ENCODE peak calls at places on chromosomes 5 and 9, in seven cellular contexts. R is HCT116, H is K562, V is H1, U is SK-N-SH, L is HepG2, E is GM12878. S is an unnamed sample.

GRCh38 chr5:159178978-159179377 is 30.4 kb downstream of the RNF145 start:
- DNase-seq in U (no peak), R (peak), E (peak), V (no peak), H (peak), L (peak), S (no peak)

GRCh38 chr9:114397219-114397847 is 9.6 kb upstream of the AKNA start:
- DNase-seq in L (no peak), U (no peak), V (no peak), E (no peak), H (peak), R (no peak), S (no peak)

GRCh38 chr5:50717615-50718014 is 51.2 kb downstream of the PARP8 start:
- DNase-seq in H (no peak), V (no peak), R (no peak), L (no peak), E (no peak), U (no peak), S (no peak)

GRCh38 chr5:141778211-141778610 is 96.2 kb upstream of the ARAP3 start:
- DNase-seq in R (no peak), L (no peak), E (no peak), H (no peak), U (no peak), V (no peak), S (no peak)

GRCh38 chr5:50445281-50445949 is 4.3 kb upstream of the EMB start:
- DNase-seq in R (no peak), V (no peak), E (peak), L (no peak), U (no peak), H (no peak), S (no peak)

GRCh38 chr5:45225571-45226031 is 416.9 kb downstream of the MRPS30 start:
- DNase-seq in L (no peak), R (no peak), H (peak), U (peak), E (no peak), V (no peak), S (no peak)

GRCh38 chr5:107282061-107282460 is 388.7 kb downstream of the EFNA5 start:
- DNase-seq in E (no peak), V (no peak), U (no peak), H (no peak), R (no peak), L (no peak), S (no peak)

GRCh38 chr9:94210616-94211603 is 48.2 kb upstream of the ZNF169 start:
- DNase-seq in H (no peak), V (no peak), E (no peak), R (no peak), L (no peak), U (peak), S (no peak)

GRCh38 chr5:67160985-67161384 is 35.6 kb downstream of the CD180 start:
- DNase-seq in V (no peak), U (peak), L (no peak), H (no peak), R (no peak), E (no peak), S (peak)

GRCh38 chr5:58459860-58460726 is at the start of gene PLK2:
- DNase-seq in E (no peak), U (peak), V (peak), H (no peak), R (peak), L (peak), S (peak)

GRCh38 chr5:88188458-88189132 is 80.0 kb downstream of the TMEM161B start:
- DNase-seq in L (no peak), H (no peak), E (no peak), U (no peak), R (peak), V (no peak), S (no peak)

GRCh38 chr5:2669259-2669658 is 82.2 kb downstream of the IRX2 start:
- DNase-seq in R (no peak), H (no peak), L (no peak), U (no peak), V (no peak), E (no peak), S (no peak)

GRCh38 chr9:20197976-20198685 is 409.3 kb upstream of the SLC24A2 start:
- DNase-seq in H (no peak), R (no peak), L (no peak), U (peak), E (no peak), V (no peak), S (peak)

GRCh38 chr9:16986441-16987387 is 116.2 kb upstream of the BNC2 start:
- DNase-seq in R (no peak), E (no peak), L (no peak), U (no peak), V (no peak), H (no peak), S (no peak)

GRCh38 chr5:174615986-174616500 is 108.3 kb upstream of the MSX2 start:
- DNase-seq in H (no peak), V (no peak), E (no peak), R (no peak), L (no peak), U (peak), S (no peak)

GRCh38 chr9:35847786-35848185 is 18.8 kb downstream of the TMEM8B start:
- DNase-seq in H (no peak), U (no peak), L (no peak), E (no peak), V (no peak), R (no peak), S (no peak)

GRCh38 chr5:129917224-129917623 is 13.0 kb downstream of the CHSY3 start:
- DNase-seq in L (no peak), H (no peak), R (no peak), V (no peak), E (no peak), U (no peak), S (no peak)

GRCh38 chr5:102755691-102756371 is 726 bp downstream of the PAM start:
- DNase-seq in V (no peak), R (peak), U (peak), E (peak), L (peak), H (peak), S (peak)

GRCh38 chr5:132489871-132490483 is 596 bp downstream of the IRF1 start:
- DNase-seq in L (no peak), E (no peak), U (peak), R (no peak), H (peak), V (no peak), S (peak)

GRCh38 chr9:34001308-34001707 is 47.4 kb downstream of the UBAP2 start:
- DNase-seq in R (no peak), V (no peak), H (no peak), L (no peak), U (no peak), E (no peak), S (no peak)

GRCh38 chr5:1824903-1825841 is 24.0 kb downstream of the NDUFS6 start:
- DNase-seq in E (no peak), H (no peak), L (no peak), U (no peak), V (no peak), R (no peak), S (no peak)

GRCh38 chr5:55985181-55985580 is 9.6 kb downstream of the IL6ST start:
- DNase-seq in U (no peak), H (no peak), R (no peak), E (no peak), V (no peak), L (no peak), S (no peak)

GRCh38 chr5:137888875-137889759 is at the start of gene PKD2L2:
- DNase-seq in E (peak), U (peak), R (no peak), L (no peak), V (peak), H (peak), S (no peak)

GRCh38 chr9:6870149-6870548 is 112.4 kb downstream of the KDM4C start:
- DNase-seq in E (no peak), H (no peak), R (no peak), V (no peak), L (no peak), U (no peak), S (no peak)

GRCh38 chr9:133701321-133701980 is 36.7 kb downstream of the SARDH start:
- DNase-seq in V (no peak), U (no peak), E (no peak), L (no peak), H (no peak), R (no peak), S (no peak)

GRCh38 chr5:2710910-2711309 is 40.6 kb downstream of the IRX2 start:
- DNase-seq in V (no peak), H (no peak), L (no peak), U (no peak), R (no peak), E (no peak), S (peak)

GRCh38 chr9:113694912-113695900 is 180.9 kb upstream of the ZNF618 start:
- DNase-seq in R (no peak), L (no peak), U (no peak), V (no peak), E (no peak), H (no peak), S (no peak)

DNA sequence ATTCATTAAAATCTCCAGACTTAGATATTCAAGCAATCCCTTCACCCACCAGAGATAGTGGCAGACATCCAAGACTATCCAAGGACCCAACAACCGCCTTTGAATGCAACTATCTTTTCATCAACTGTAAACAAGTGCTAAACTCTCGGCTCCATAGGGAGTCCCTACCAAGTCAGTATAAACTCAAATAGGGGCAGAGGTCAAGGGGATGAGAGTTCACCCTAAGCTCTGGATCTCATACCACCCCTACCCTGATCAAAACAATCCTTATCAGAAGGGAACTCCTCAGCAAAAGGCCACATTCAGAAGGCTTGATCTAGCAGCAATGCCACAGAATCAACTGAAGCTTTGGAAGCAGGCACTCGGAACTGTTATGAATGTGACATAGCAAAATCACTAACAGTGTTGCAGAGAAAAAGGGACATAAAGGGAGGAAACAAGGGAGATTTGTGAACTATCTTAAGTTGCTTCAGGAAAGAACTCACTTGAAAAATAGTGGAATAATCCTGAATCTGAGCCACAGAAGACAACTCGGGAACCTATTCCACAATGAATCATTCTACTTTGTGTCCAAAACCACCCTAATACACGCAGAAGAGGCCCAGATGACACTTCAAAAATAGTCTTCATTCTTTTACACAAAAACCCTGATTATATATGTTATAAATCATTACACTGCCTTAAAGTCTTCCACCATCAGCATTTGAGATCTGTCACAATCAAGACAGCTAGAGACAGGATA is 49.8 kb downstream of the NR6A1 start:
- DNase-seq in H (no peak), V (no peak), L (peak), E (no peak), R (peak), U (no peak), S (peak)
- TF ChIP-seq JUND in H (no peak), V (no peak), L (no peak), E (no peak), R (no peak), U (peak), S (no peak)

GRCh38 chr5:10831416-10831815 is 70.4 kb upstream of the DAP start:
- DNase-seq in L (no peak), H (peak), E (no peak), R (no peak), V (no peak), U (no peak), S (no peak)

GRCh38 chr5:10825897-10826644 is 65.0 kb upstream of the DAP start:
- DNase-seq in U (no peak), H (peak), L (no peak), E (no peak), V (no peak), R (no peak), S (no peak)

GRCh38 chr5:10828241-10828640 is 67.2 kb upstream of the DAP start:
- DNase-seq in R (no peak), V (no peak), U (no peak), L (no peak), E (no peak), H (no peak), S (no peak)

GRCh38 chr5:10827571-10827970 is 66.5 kb upstream of the DAP start:
- DNase-seq in R (no peak), U (no peak), V (no peak), H (no peak), E (no peak), L (no peak), S (no peak)

DNA sequence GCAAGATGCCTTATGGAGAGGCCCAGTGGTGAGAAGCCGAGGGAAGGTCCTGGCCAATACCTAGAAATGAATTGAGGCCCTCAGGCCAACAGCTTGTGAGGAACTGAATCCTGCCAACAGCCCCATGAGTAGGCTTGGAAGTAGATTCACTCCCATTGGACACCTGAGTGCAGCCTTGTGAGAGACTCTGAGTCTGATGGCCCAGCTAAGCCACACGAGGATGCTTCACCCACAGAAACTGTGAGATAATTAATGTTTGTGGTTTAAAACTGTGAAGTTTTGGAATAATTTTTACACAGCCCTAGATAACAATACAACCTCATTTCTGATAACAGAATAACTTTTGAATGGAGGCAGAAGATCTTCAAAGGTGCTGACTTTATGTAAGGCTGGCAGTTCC is 65.9 kb upstream of the DAP start:
- DNase-seq in E (no peak), U (no peak), R (no peak), V (no peak), L (no peak), H (no peak), S (no peak)
- TF ChIP-seq JUND in E (no peak), U (no peak), R (no peak), V (no peak), L (no peak), H (no peak), S (no peak)

GRCh38 chr9:129458155-129458661 is 162.7 kb downstream of the C9orf50 start:
- DNase-seq in V (no peak), E (peak), L (peak), H (no peak), U (no peak), R (no peak), S (no peak)
- TF ChIP-seq JUND in V (no peak), E (no peak), L (no peak), H (no peak), U (no peak), R (no peak), S (no peak)

GRCh38 chr5:39891376-39891775 is 466.6 kb upstream of the DAB2 start:
- DNase-seq in E (no peak), L (no peak), V (no peak), R (no peak), H (no peak), U (no peak), S (no peak)
- TF ChIP-seq JUND in E (no peak), L (no peak), V (no peak), R (no peak), H (no peak), U (no peak), S (no peak)